ENCODE peak calls at places on chromosomes 5 and 9, in four cellular contexts. B is IMR-90, O is body of pancreas, I is endothelial cell of umbilical vein. T is an unnamed sample.

GRCh38 chr5:119651496-119651895 is 22.1 kb downstream of the FAM170A start:
- DNase-seq in B (no peak), O (no peak), I (no peak), T (no peak)

GRCh38 chr9:15299374-15299939 is 7.6 kb downstream of the TTC39B start:
- DNase-seq in B (no peak), O (no peak), I (no peak), T (no peak)

GRCh38 chr5:123628860-123629544 is 117.0 kb downstream of the CSNK1G3 start:
- DNase-seq in B (no peak), O (no peak), I (no peak), T (no peak)

GRCh38 chr9:105205787-105206511 is 38.5 kb upstream of the SLC44A1 start:
- DNase-seq in B (peak; percentile 94), O (peak; percentile 28), I (no peak), T (no peak)

GRCh38 chr9:967851-968641 is 8.4 kb upstream of the DMRT3 start:
- DNase-seq in B (peak; percentile 13), O (no peak), I (no peak), T (no peak)

GRCh38 chr5:140107312-140108092 is 6.4 kb upstream of the PURA start:
- DNase-seq in B (peak; percentile 93), O (peak; percentile 95), I (peak; percentile 94), T (no peak)

GRCh38 chr5:14181299-14181968 is 38.3 kb downstream of the TRIO start:
- DNase-seq in B (no peak), O (no peak), I (no peak), T (no peak)

GRCh38 chr5:73327908-73328455 is 120.6 kb downstream of the FOXD1 start:
- DNase-seq in B (peak; percentile 59), O (no peak), I (no peak), T (peak; percentile 39)

GRCh38 chr5:172559004-172559932 is 81.8 kb upstream of the NEURL1B start:
- DNase-seq in B (peak; percentile 89), O (peak; percentile 21), I (no peak), T (peak; percentile 77)

GRCh38 chr5:154520861-154521453 is 42.9 kb upstream of the HAND1 start:
- DNase-seq in B (no peak), O (peak; percentile 55), I (peak; percentile 16), T (no peak)

GRCh38 chr5:143372187-143372829 is 31.2 kb downstream of the NR3C1 start:
- DNase-seq in B (peak; percentile 42), O (peak; percentile 22), I (no peak), T (no peak)

GRCh38 chr9:6605202-6605601 is 40.3 kb downstream of the GLDC start:
- DNase-seq in B (no peak), O (no peak), I (no peak), T (no peak)

GRCh38 chr9:137463931-137464290 is 4.8 kb upstream of the NSMF start:
- DNase-seq in B (no peak), O (no peak), I (no peak), T (no peak)

GRCh38 chr5:127812570-127812969 is 109.4 kb downstream of the CCDC192 start:
- DNase-seq in B (no peak), O (no peak), I (peak; percentile 11), T (no peak)

GRCh38 chr9:124503713-124504529 is 3.3 kb downstream of the NR5A1 start:
- DNase-seq in B (no peak), O (no peak), I (no peak), T (no peak)

GRCh38 chr9:132631280-132631679 is 38.5 kb downstream of the DDX31 start:
- DNase-seq in B (peak; percentile 87), O (no peak), I (no peak), T (peak; percentile 65)

GRCh38 chr9:110835404-110835803 is 166.8 kb downstream of the MUSK start:
- DNase-seq in B (peak; percentile 91), O (no peak), I (no peak), T (peak; percentile 63)

GRCh38 chr5:157343842-157344790 is 78.2 kb downstream of the CYFIP2 start:
- DNase-seq in B (no peak), O (no peak), I (no peak), T (peak; percentile 31)

GRCh38 chr9:92059045-92059444 is 56.2 kb downstream of the SPTLC1 start:
- DNase-seq in B (no peak), O (no peak), I (no peak), T (no peak)

GRCh38 chr5:30736642-30737041 is 456.8 kb upstream of the CDH6 start:
- DNase-seq in B (peak; percentile 47), O (no peak), I (no peak), T (peak; percentile 7)

GRCh38 chr9:36802171-36802920 is 229.7 kb downstream of the MELK start:
- DNase-seq in B (peak; percentile 66), O (no peak), I (no peak), T (no peak)

GRCh38 chr9:68522126-68522525 is 18.6 kb downstream of the TMEM252 start:
- DNase-seq in B (no peak), O (no peak), I (no peak), T (no peak)

GRCh38 chr5:43045236-43045635 is 5.1 kb upstream of the ANXA2R start:
- DNase-seq in B (no peak), O (no peak), I (no peak), T (no peak)

GRCh38 chr9:22452415-22453010 is 5.9 kb downstream of the DMRTA1 start:
- DNase-seq in B (peak; percentile 31), O (peak; percentile 71), I (peak; percentile 63), T (no peak)

GRCh38 chr5:95644351-95645042 is 2.1 kb upstream of the RFESD start:
- DNase-seq in B (peak; percentile 65), O (peak; percentile 70), I (peak; percentile 67), T (no peak)

GRCh38 chr5:39063037-39063436 is 11.2 kb downstream of the RICTOR start:
- DNase-seq in B (no peak), O (no peak), I (no peak), T (no peak)

GRCh38 chr5:135696317-135696716 is 117.5 kb upstream of the CXCL14 start:
- DNase-seq in B (no peak), O (no peak), I (no peak), T (no peak)

GRCh38 chr9:137989999-137990715 is 112.6 kb downstream of the CACNA1B start:
- DNase-seq in B (no peak), O (no peak), I (no peak), T (no peak)

GRCh38 chr5:76403963-76404693 is 1.0 kb downstream of the IQGAP2 start:
- DNase-seq in B (no peak), O (peak; percentile 92), I (no peak), T (no peak)
- TF ChIP-seq CTCF in B (no peak), O (no peak), I (no peak), T (no peak)

GRCh38 chr5:100505984-100506670 is 29.0 kb upstream of the FAM174A start:
- DNase-seq in B (peak; percentile 82), O (no peak), I (peak; percentile 82), T (peak; percentile 41)
- TF ChIP-seq CTCF in B (peak; percentile 4), O (no peak), I (no peak), T (no peak)

GRCh38 chr9:107638922-107639321 is 149.4 kb upstream of the KLF4 start:
- DNase-seq in B (peak; percentile 77), O (peak; percentile 24), I (peak; percentile 72), T (no peak)
- TF ChIP-seq CTCF in B (no peak), O (no peak), I (no peak), T (no peak)

GRCh38 chr9:129182625-129183494 is 4.8 kb upstream of the IER5L start:
- DNase-seq in B (no peak), O (peak; percentile 42), I (no peak), T (no peak)
- TF ChIP-seq CTCF in B (peak; percentile 29), O (no peak), I (no peak), T (peak; percentile 32)

GRCh38 chr5:109141499-109142200 is 268.1 kb downstream of the PJA2 start:
- DNase-seq in B (peak; percentile 66), O (no peak), I (no peak), T (no peak)
- TF ChIP-seq CTCF in B (no peak), O (no peak), I (no peak), T (no peak)

GRCh38 chr5:10059611-10060379 is 189.9 kb downstream of the ATPSCKMT start:
- DNase-seq in B (no peak), O (no peak), I (no peak), T (no peak)
- TF ChIP-seq CTCF in B (no peak), O (no peak), I (no peak), T (no peak)